ENCODE peak calls at places on chromosomes 11 and 22, in six cellular contexts. One of them, this sample, is unnamed.

GRCh38 chr11:61139391-61139790 is 21.8 kb downstream of the VPS37C start:
- DNase-seq in SK-N-SH: no peak
- DNase-seq in HepG2: no peak
- DNase-seq in K562: no peak
- DNase-seq in H1: no peak
- DNase-seq in GM12878: no peak
- DNase-seq in this sample: no peak

GRCh38 chr11:117796456-117797428 is at the start of gene DSCAML1:
- DNase-seq in SK-N-SH: peak; percentile 87
- DNase-seq in HepG2: no peak
- DNase-seq in K562: peak; percentile 38
- DNase-seq in H1: no peak
- DNase-seq in GM12878: no peak
- DNase-seq in this sample: no peak

GRCh38 chr22:23315341-23315917 is 135.1 kb downstream of the BCR start:
- DNase-seq in SK-N-SH: peak; percentile 79
- DNase-seq in HepG2: peak; percentile 39
- DNase-seq in K562: peak; percentile 83
- DNase-seq in H1: peak; percentile 13
- DNase-seq in GM12878: no peak
- DNase-seq in this sample: peak; percentile 46

GRCh38 chr11:117265745-117266144 is 25.4 kb upstream of the BACE1-AS start:
- DNase-seq in SK-N-SH: no peak
- DNase-seq in HepG2: no peak
- DNase-seq in K562: no peak
- DNase-seq in H1: no peak
- DNase-seq in GM12878: no peak
- DNase-seq in this sample: no peak

GRCh38 chr11:124896071-124896750 is 1.5 kb downstream of the ROBO4 start:
- DNase-seq in SK-N-SH: peak; percentile 8
- DNase-seq in HepG2: no peak
- DNase-seq in K562: no peak
- DNase-seq in H1: no peak
- DNase-seq in GM12878: no peak
- DNase-seq in this sample: no peak

GRCh38 chr11:133828861-133829260 is 16.5 kb downstream of the SPATA19 start:
- DNase-seq in SK-N-SH: no peak
- DNase-seq in HepG2: no peak
- DNase-seq in K562: no peak
- DNase-seq in H1: no peak
- DNase-seq in GM12878: no peak
- DNase-seq in this sample: no peak

GRCh38 chr11:64419818-64420485 is 61.0 kb downstream of the RPS6KA4 start:
- DNase-seq in SK-N-SH: no peak
- DNase-seq in HepG2: no peak
- DNase-seq in K562: no peak
- DNase-seq in H1: no peak
- DNase-seq in GM12878: no peak
- DNase-seq in this sample: no peak

GRCh38 chr11:823441-824291 is 4.1 kb upstream of the CRACR2B start:
- DNase-seq in SK-N-SH: no peak
- DNase-seq in HepG2: no peak
- DNase-seq in K562: no peak
- DNase-seq in H1: no peak
- DNase-seq in GM12878: no peak
- DNase-seq in this sample: no peak

GRCh38 chr11:113114452-113115027 is 153.3 kb downstream of the NCAM1 start:
- DNase-seq in SK-N-SH: peak; percentile 49
- DNase-seq in HepG2: peak; percentile 3
- DNase-seq in K562: no peak
- DNase-seq in H1: peak; percentile 13
- DNase-seq in GM12878: no peak
- DNase-seq in this sample: no peak

GRCh38 chr11:27721505-27722116 is 21.4 kb upstream of the BDNF start:
- DNase-seq in SK-N-SH: no peak
- DNase-seq in HepG2: no peak
- DNase-seq in K562: no peak
- DNase-seq in H1: no peak
- DNase-seq in GM12878: no peak
- DNase-seq in this sample: no peak

GRCh38 chr11:78575478-78575877 is 814 bp upstream of the NARS2 start:
- DNase-seq in SK-N-SH: no peak
- DNase-seq in HepG2: no peak
- DNase-seq in K562: no peak
- DNase-seq in H1: no peak
- DNase-seq in GM12878: no peak
- DNase-seq in this sample: no peak

GRCh38 chr22:49551446-49551845 is 276.2 kb downstream of the BRD1 start:
- DNase-seq in SK-N-SH: no peak
- DNase-seq in HepG2: no peak
- DNase-seq in K562: no peak
- DNase-seq in H1: no peak
- DNase-seq in GM12878: no peak
- DNase-seq in this sample: no peak

GRCh38 chr11:108369064-108369463 is 98.3 kb downstream of the C11orf65 start:
- DNase-seq in SK-N-SH: no peak
- DNase-seq in HepG2: no peak
- DNase-seq in K562: no peak
- DNase-seq in H1: no peak
- DNase-seq in GM12878: no peak
- DNase-seq in this sample: no peak

GRCh38 chr11:72141066-72141465 is 5.5 kb downstream of the FOLR3 start:
- DNase-seq in SK-N-SH: no peak
- DNase-seq in HepG2: no peak
- DNase-seq in K562: no peak
- DNase-seq in H1: no peak
- DNase-seq in GM12878: no peak
- DNase-seq in this sample: no peak

GRCh38 chr11:68076371-68077042 is 37.7 kb downstream of the TCIRG1 start:
- DNase-seq in SK-N-SH: peak; percentile 32
- DNase-seq in HepG2: peak; percentile 33
- DNase-seq in K562: peak; percentile 35
- DNase-seq in H1: no peak
- DNase-seq in GM12878: no peak
- DNase-seq in this sample: no peak

GRCh38 chr22:23068096-23068831 is 2.1 kb upstream of the GNAZ start:
- DNase-seq in SK-N-SH: no peak
- DNase-seq in HepG2: no peak
- DNase-seq in K562: no peak
- DNase-seq in H1: no peak
- DNase-seq in GM12878: no peak
- DNase-seq in this sample: no peak

GRCh38 chr11:1889941-1890855 is 1.5 kb downstream of the PRR33 start:
- DNase-seq in SK-N-SH: peak; percentile 37
- DNase-seq in HepG2: no peak
- DNase-seq in K562: no peak
- DNase-seq in H1: no peak
- DNase-seq in GM12878: no peak
- DNase-seq in this sample: peak; percentile 39

GRCh38 chr11:112241486-112241885 is 15.3 kb downstream of the PTS start:
- DNase-seq in SK-N-SH: no peak
- DNase-seq in HepG2: peak; percentile 76
- DNase-seq in K562: no peak
- DNase-seq in H1: no peak
- DNase-seq in GM12878: no peak
- DNase-seq in this sample: no peak

GRCh38 chr11:32935462-32936029 is 42.9 kb downstream of the QSER1 start:
- DNase-seq in SK-N-SH: no peak
- DNase-seq in HepG2: no peak
- DNase-seq in K562: no peak
- DNase-seq in H1: no peak
- DNase-seq in GM12878: no peak
- DNase-seq in this sample: no peak

GRCh38 chr11:64358907-64359711 is at the start of gene RPS6KA4:
- DNase-seq in SK-N-SH: peak; percentile 95
- DNase-seq in HepG2: no peak
- DNase-seq in K562: peak; percentile 91
- DNase-seq in H1: no peak
- DNase-seq in GM12878: no peak
- DNase-seq in this sample: peak; percentile 94

GRCh38 chr11:67492069-67492727 is 9.4 kb downstream of the AIP start:
- DNase-seq in SK-N-SH: no peak
- DNase-seq in HepG2: no peak
- DNase-seq in K562: no peak
- DNase-seq in H1: no peak
- DNase-seq in GM12878: no peak
- DNase-seq in this sample: no peak

GRCh38 chr11:126375726-126376125 is 20.2 kb downstream of the ST3GAL4 start:
- DNase-seq in SK-N-SH: no peak
- DNase-seq in HepG2: no peak
- DNase-seq in K562: no peak
- DNase-seq in H1: no peak
- DNase-seq in GM12878: no peak
- DNase-seq in this sample: no peak

GRCh38 chr22:44002324-44002723 is 21.8 kb upstream of the PARVB start:
- DNase-seq in SK-N-SH: no peak
- DNase-seq in HepG2: no peak
- DNase-seq in K562: no peak
- DNase-seq in H1: no peak
- DNase-seq in GM12878: no peak
- DNase-seq in this sample: no peak

GRCh38 chr22:44000123-44000522 is 24.0 kb upstream of the PARVB start:
- DNase-seq in SK-N-SH: no peak
- DNase-seq in HepG2: peak; percentile 27
- DNase-seq in K562: no peak
- DNase-seq in H1: no peak
- DNase-seq in GM12878: no peak
- DNase-seq in this sample: no peak

GRCh38 chr22:44005524-44005923 is 18.6 kb upstream of the PARVB start:
- DNase-seq in SK-N-SH: no peak
- DNase-seq in HepG2: no peak
- DNase-seq in K562: no peak
- DNase-seq in H1: no peak
- DNase-seq in GM12878: no peak
- DNase-seq in this sample: no peak

GRCh38 chr22:44003016-44003775 is 20.9 kb upstream of the PARVB start:
- DNase-seq in SK-N-SH: no peak
- DNase-seq in HepG2: no peak
- DNase-seq in K562: no peak
- DNase-seq in H1: no peak
- DNase-seq in GM12878: no peak
- DNase-seq in this sample: no peak

GRCh38 chr22:44003776-44004460 is 20.2 kb upstream of the PARVB start:
- DNase-seq in SK-N-SH: no peak
- DNase-seq in HepG2: no peak
- DNase-seq in K562: peak; percentile 35
- DNase-seq in H1: no peak
- DNase-seq in GM12878: no peak
- DNase-seq in this sample: no peak
- TF ChIP-seq POLR2AphosphoS5 in SK-N-SH: no peak
- TF ChIP-seq POLR2AphosphoS5 in HepG2: no peak
- TF ChIP-seq POLR2AphosphoS5 in K562: no peak
- TF ChIP-seq POLR2AphosphoS5 in H1: no peak
- TF ChIP-seq POLR2AphosphoS5 in GM12878: no peak
- TF ChIP-seq POLR2AphosphoS5 in this sample: no peak

DNA sequence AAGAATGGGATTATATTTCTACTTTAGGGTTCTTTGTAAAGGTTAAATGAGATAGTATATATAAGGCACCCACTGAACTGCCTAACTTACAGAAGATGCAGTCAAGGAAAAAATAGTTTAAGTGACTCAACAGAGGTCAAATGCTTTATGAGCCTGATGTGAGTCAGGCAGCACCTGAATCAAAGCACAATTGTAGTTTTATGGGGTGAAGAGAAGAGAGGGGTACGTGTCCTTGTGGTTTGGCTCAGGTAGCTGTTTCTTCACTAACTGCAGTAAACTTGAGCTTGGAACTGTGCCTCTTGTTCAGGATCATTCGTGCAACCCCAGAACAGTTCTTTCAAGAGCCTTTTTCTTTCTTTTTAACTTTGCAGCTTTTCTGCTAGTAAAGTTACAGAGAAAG is 125.2 kb upstream of the SPON1 start:
- DNase-seq in SK-N-SH: no peak
- DNase-seq in HepG2: no peak
- DNase-seq in K562: no peak
- DNase-seq in H1: no peak
- DNase-seq in GM12878: no peak
- DNase-seq in this sample: no peak
- TF ChIP-seq TAF1 in SK-N-SH: no peak
- TF ChIP-seq TAF1 in HepG2: no peak
- TF ChIP-seq TAF1 in K562: no peak
- TF ChIP-seq TAF1 in H1: no peak
- TF ChIP-seq TAF1 in GM12878: no peak
- TF ChIP-seq TAF1 in this sample: no peak

DNA sequence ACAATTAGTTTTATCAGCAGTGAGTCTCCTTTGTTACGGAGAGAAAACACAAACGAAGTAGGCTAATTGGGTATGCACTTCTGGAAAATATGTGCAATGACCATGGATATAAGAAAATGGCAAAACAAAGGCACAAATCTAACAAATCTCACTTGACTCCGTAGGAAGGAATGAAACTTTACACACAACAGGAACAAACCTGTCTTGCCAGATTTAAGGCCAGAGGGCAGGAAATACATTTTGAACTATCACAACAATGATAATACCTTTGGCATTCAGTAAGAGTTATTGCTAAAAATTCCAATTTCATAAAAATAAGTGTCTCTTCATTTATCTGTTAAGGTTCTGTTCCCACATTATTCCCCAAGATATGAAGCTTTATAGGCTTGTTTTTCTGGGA is 36.6 kb downstream of the SLC25A17 start:
- DNase-seq in SK-N-SH: no peak
- DNase-seq in HepG2: no peak
- DNase-seq in K562: no peak
- DNase-seq in H1: no peak
- DNase-seq in GM12878: no peak
- DNase-seq in this sample: no peak
- TF ChIP-seq POLR2AphosphoS5 in SK-N-SH: no peak
- TF ChIP-seq POLR2AphosphoS5 in HepG2: no peak
- TF ChIP-seq POLR2AphosphoS5 in K562: no peak
- TF ChIP-seq POLR2AphosphoS5 in H1: no peak
- TF ChIP-seq POLR2AphosphoS5 in GM12878: no peak
- TF ChIP-seq POLR2AphosphoS5 in this sample: no peak

DNA sequence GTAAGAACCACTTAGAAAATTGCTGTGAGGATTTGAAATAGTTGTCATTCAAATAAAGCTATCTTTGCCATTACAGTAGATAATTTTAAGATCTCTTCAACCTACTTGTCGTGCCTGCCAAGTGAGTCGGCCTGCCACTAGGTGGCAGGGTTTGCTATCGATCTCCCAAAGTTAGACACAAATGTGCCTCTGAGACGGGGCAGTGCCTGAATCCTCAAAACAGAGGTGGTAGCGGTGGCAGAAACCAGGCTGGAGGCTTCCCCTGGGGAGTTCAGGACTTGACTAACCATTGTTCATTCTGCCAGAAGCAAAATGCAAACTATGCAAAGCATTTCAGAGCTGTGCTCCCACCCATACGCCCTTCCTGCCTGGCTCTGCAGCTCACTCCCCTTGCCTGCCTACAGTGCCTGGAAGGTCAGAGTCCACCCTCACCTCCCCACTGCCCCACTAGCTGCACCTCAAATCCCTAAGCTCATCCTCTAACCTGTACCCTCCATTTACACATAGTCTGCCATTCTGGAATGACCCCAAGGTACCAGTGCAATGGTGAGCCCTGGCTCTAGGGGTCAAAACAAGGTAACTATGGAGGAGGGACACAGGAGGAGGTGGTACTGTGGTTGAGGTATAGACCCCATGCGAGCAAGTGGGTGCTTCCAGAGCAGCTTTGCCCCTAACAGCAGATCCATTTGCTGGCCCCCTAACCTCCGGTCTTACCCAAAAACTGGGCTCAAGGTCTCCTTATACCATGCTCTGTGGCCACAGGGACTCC is 82.1 kb downstream of the C11orf58 start:
- DNase-seq in SK-N-SH: peak; percentile 74
- DNase-seq in HepG2: peak; percentile 62
- DNase-seq in K562: peak; percentile 71
- DNase-seq in H1: peak; percentile 91
- DNase-seq in GM12878: peak; percentile 42
- DNase-seq in this sample: peak; percentile 65
- TF ChIP-seq TAF1 in SK-N-SH: no peak
- TF ChIP-seq TAF1 in HepG2: no peak
- TF ChIP-seq TAF1 in K562: no peak
- TF ChIP-seq TAF1 in H1: no peak
- TF ChIP-seq TAF1 in GM12878: no peak
- TF ChIP-seq TAF1 in this sample: no peak

This sample was measured in GM12891.